ENCODE peak calls at places on chromosomes 12 and 14, in eight cellular contexts. One of them, this sample, is unnamed.
A peak's percentile ranks its signal among the peaks of the same experiment; 100 is the strongest.

GRCh38 chr12:57983150-57983857 is 41.9 kb downstream of the ATP23 start:
- DNase-seq in ovary: no peak
- DNase-seq in cardiac fibroblast: peak; percentile 77
- DNase-seq in LoVo: peak; percentile 46
- DNase-seq in skeletal muscle cell: peak; percentile 17
- DNase-seq in choroid plexus epithelial cell: peak; percentile 86
- DNase-seq in amniotic stem cell: peak; percentile 42
- DNase-seq in tibial artery: no peak
- DNase-seq in this sample: peak; percentile 67

GRCh38 chr14:98101323-98101722 is 1170.7 kb downstream of the BCL11B start:
- DNase-seq in tibial artery: no peak
- DNase-seq in LoVo: no peak
- DNase-seq in skeletal muscle cell: no peak
- DNase-seq in choroid plexus epithelial cell: no peak
- DNase-seq in amniotic stem cell: no peak
- DNase-seq in cardiac fibroblast: no peak
- DNase-seq in ovary: no peak
- DNase-seq in this sample: no peak

GRCh38 chr14:50658203-50658602 is 9.9 kb downstream of the SAV1 start:
- DNase-seq in ovary: no peak
- DNase-seq in skeletal muscle cell: no peak
- DNase-seq in amniotic stem cell: no peak
- DNase-seq in tibial artery: no peak
- DNase-seq in cardiac fibroblast: peak; percentile 86
- DNase-seq in LoVo: no peak
- DNase-seq in choroid plexus epithelial cell: peak; percentile 85
- DNase-seq in this sample: no peak

GRCh38 chr14:81952917-81953316 is 419.3 kb upstream of the SEL1L start:
- DNase-seq in cardiac fibroblast: no peak
- DNase-seq in tibial artery: no peak
- DNase-seq in LoVo: no peak
- DNase-seq in ovary: no peak
- DNase-seq in choroid plexus epithelial cell: no peak
- DNase-seq in amniotic stem cell: no peak
- DNase-seq in skeletal muscle cell: no peak
- DNase-seq in this sample: no peak

GRCh38 chr12:27161458-27162228 is 79.3 kb upstream of the C12orf71 start:
- DNase-seq in ovary: no peak
- DNase-seq in tibial artery: no peak
- DNase-seq in skeletal muscle cell: no peak
- DNase-seq in amniotic stem cell: no peak
- DNase-seq in LoVo: no peak
- DNase-seq in cardiac fibroblast: no peak
- DNase-seq in choroid plexus epithelial cell: no peak
- DNase-seq in this sample: no peak

GRCh38 chr14:55399912-55400311 is 11.7 kb downstream of the ATG14 start:
- DNase-seq in ovary: no peak
- DNase-seq in skeletal muscle cell: peak; percentile 12
- DNase-seq in cardiac fibroblast: no peak
- DNase-seq in amniotic stem cell: no peak
- DNase-seq in tibial artery: no peak
- DNase-seq in choroid plexus epithelial cell: peak; percentile 11
- DNase-seq in LoVo: no peak
- DNase-seq in this sample: no peak

GRCh38 chr14:50039734-50040400 is 76.5 kb downstream of the VCPKMT start:
- DNase-seq in tibial artery: peak; percentile 53
- DNase-seq in skeletal muscle cell: no peak
- DNase-seq in amniotic stem cell: no peak
- DNase-seq in choroid plexus epithelial cell: peak; percentile 93
- DNase-seq in cardiac fibroblast: peak; percentile 79
- DNase-seq in ovary: no peak
- DNase-seq in LoVo: peak; percentile 38
- DNase-seq in this sample: no peak

GRCh38 chr14:104723651-104724406 is at the start of gene ADSS1:
- DNase-seq in tibial artery: peak; percentile 60
- DNase-seq in amniotic stem cell: no peak
- DNase-seq in ovary: peak; percentile 70
- DNase-seq in LoVo: peak; percentile 61
- DNase-seq in cardiac fibroblast: peak; percentile 56
- DNase-seq in skeletal muscle cell: no peak
- DNase-seq in choroid plexus epithelial cell: peak; percentile 33
- DNase-seq in this sample: no peak

GRCh38 chr12:121858662-121859572 is at the start of gene HPD:
- DNase-seq in cardiac fibroblast: peak; percentile 93
- DNase-seq in skeletal muscle cell: peak; percentile 48
- DNase-seq in ovary: peak; percentile 92
- DNase-seq in choroid plexus epithelial cell: peak; percentile 73
- DNase-seq in amniotic stem cell: peak; percentile 13
- DNase-seq in tibial artery: peak; percentile 83
- DNase-seq in LoVo: no peak
- DNase-seq in this sample: peak; percentile 56

GRCh38 chr12:109836916-109837315 is 3.7 kb upstream of the TRPV4 start:
- DNase-seq in cardiac fibroblast: no peak
- DNase-seq in tibial artery: no peak
- DNase-seq in choroid plexus epithelial cell: no peak
- DNase-seq in amniotic stem cell: no peak
- DNase-seq in LoVo: no peak
- DNase-seq in ovary: no peak
- DNase-seq in skeletal muscle cell: no peak
- DNase-seq in this sample: no peak

GRCh38 chr14:71021347-71022014 is 114.2 kb downstream of the PCNX1 start:
- DNase-seq in amniotic stem cell: no peak
- DNase-seq in ovary: no peak
- DNase-seq in LoVo: peak; percentile 71
- DNase-seq in choroid plexus epithelial cell: peak; percentile 68
- DNase-seq in tibial artery: no peak
- DNase-seq in skeletal muscle cell: peak; percentile 57
- DNase-seq in cardiac fibroblast: peak; percentile 28
- DNase-seq in this sample: no peak

GRCh38 chr12:509494-509893 is 49.8 kb downstream of the B4GALNT3 start:
- DNase-seq in ovary: no peak
- DNase-seq in cardiac fibroblast: peak; percentile 37
- DNase-seq in LoVo: peak; percentile 32
- DNase-seq in amniotic stem cell: no peak
- DNase-seq in choroid plexus epithelial cell: peak; percentile 30
- DNase-seq in tibial artery: no peak
- DNase-seq in skeletal muscle cell: no peak
- DNase-seq in this sample: no peak

GRCh38 chr12:109277899-109278762 is 31.0 kb downstream of the FOXN4 start:
- DNase-seq in ovary: peak; percentile 82
- DNase-seq in cardiac fibroblast: peak; percentile 37
- DNase-seq in choroid plexus epithelial cell: peak; percentile 16
- DNase-seq in amniotic stem cell: no peak
- DNase-seq in LoVo: no peak
- DNase-seq in skeletal muscle cell: no peak
- DNase-seq in tibial artery: no peak
- DNase-seq in this sample: peak; percentile 27

GRCh38 chr12:116735084-116735483 is 2.8 kb downstream of the SPRING1 start:
- DNase-seq in tibial artery: no peak
- DNase-seq in amniotic stem cell: no peak
- DNase-seq in ovary: no peak
- DNase-seq in cardiac fibroblast: no peak
- DNase-seq in skeletal muscle cell: no peak
- DNase-seq in choroid plexus epithelial cell: no peak
- DNase-seq in LoVo: no peak
- DNase-seq in this sample: no peak

GRCh38 chr12:74514098-74514872 is 23.4 kb upstream of the ATXN7L3B start:
- DNase-seq in LoVo: no peak
- DNase-seq in choroid plexus epithelial cell: no peak
- DNase-seq in skeletal muscle cell: no peak
- DNase-seq in tibial artery: no peak
- DNase-seq in amniotic stem cell: no peak
- DNase-seq in ovary: no peak
- DNase-seq in cardiac fibroblast: no peak
- DNase-seq in this sample: no peak

This sample was measured in fibroblast of the conjunctiva.